ENCODE peak calls at places on chromosomes 7 and 10, in ten cellular contexts. V, Q, G, S, K, B, I, O, E and F are unnamed samples.

GRCh38 chr10:59885430-59886134 is 20.8 kb downstream of the CCDC6 start:
- DNase-seq in K (no peak), V (no peak), I (no peak), B (no peak), S (no peak), E (no peak), G (no peak), Q (peak), O (no peak), F (no peak)

GRCh38 chr10:93458821-93459257 is 23.3 kb downstream of the MYOF start:
- DNase-seq in S (peak), I (peak), V (no peak), Q (no peak), O (peak), E (peak), G (peak), B (peak), K (peak), F (peak)

GRCh38 chr7:51645298-51645697 is 328.7 kb upstream of the COBL start:
- DNase-seq in G (no peak), B (no peak), Q (no peak), S (no peak), V (no peak), K (no peak), E (no peak), I (no peak), O (no peak), F (no peak)

GRCh38 chr7:3075441-3075840 is 31.8 kb upstream of the CARD11 start:
- DNase-seq in I (no peak), S (no peak), Q (no peak), B (no peak), E (no peak), O (no peak), V (no peak), G (no peak), K (no peak), F (no peak)

GRCh38 chr7:150945853-150946825 is 32.0 kb downstream of the KCNH2 start:
- DNase-seq in S (no peak), V (peak), K (no peak), O (peak), I (peak), B (no peak), E (no peak), G (no peak), Q (no peak), F (peak)

GRCh38 chr10:29409241-29410051 is 120.6 kb downstream of the LYZL1 start:
- DNase-seq in S (peak), Q (peak), G (peak), V (peak), B (peak), K (peak), E (peak), I (peak), O (peak), F (peak)

GRCh38 chr10:131310904-131311660 is 439 bp downstream of the TCERG1L start:
- DNase-seq in G (peak), E (no peak), V (no peak), B (no peak), Q (no peak), S (no peak), O (no peak), I (no peak), K (no peak), F (no peak)

GRCh38 chr10:97277551-97277950 is 14.9 kb downstream of the ARHGAP19 start:
- DNase-seq in E (no peak), S (no peak), B (no peak), V (no peak), K (no peak), O (no peak), I (no peak), G (no peak), Q (peak), F (no peak)

GRCh38 chr10:94344522-94345122 is 18.1 kb downstream of the NOC3L start:
- DNase-seq in S (no peak), G (no peak), O (no peak), I (no peak), V (no peak), Q (peak), E (no peak), K (no peak), B (no peak), F (no peak)

GRCh38 chr7:76065016-76065612 is 17.2 kb downstream of the MDH2 start:
- DNase-seq in B (no peak), G (no peak), I (no peak), V (no peak), O (no peak), E (no peak), S (no peak), K (no peak), Q (no peak), F (no peak)

GRCh38 chr7:133888061-133888930 is 238.8 kb upstream of the LRGUK start:
- DNase-seq in G (no peak), Q (no peak), S (no peak), O (no peak), E (no peak), B (no peak), V (no peak), K (no peak), I (no peak), F (no peak)

GRCh38 chr7:33054261-33054964 is 8.2 kb downstream of the NT5C3A start:
- DNase-seq in B (no peak), G (no peak), K (no peak), E (no peak), Q (no peak), I (no peak), O (no peak), S (peak), V (no peak), F (no peak)

GRCh38 chr7:132403465-132404110 is 172.7 kb downstream of the PLXNA4 start:
- DNase-seq in S (no peak), O (no peak), V (no peak), B (peak), I (no peak), E (no peak), K (no peak), G (no peak), Q (no peak), F (no peak)

GRCh38 chr7:80517177-80517804 is 5.4 kb upstream of the GNAT3 start:
- DNase-seq in E (no peak), B (no peak), K (no peak), O (no peak), S (no peak), Q (no peak), V (no peak), I (no peak), G (no peak), F (peak)

GRCh38 chr10:124144536-124144935 is 51.1 kb upstream of the CHST15 start:
- DNase-seq in G (no peak), B (no peak), V (no peak), E (no peak), O (no peak), K (no peak), I (peak), Q (no peak), S (no peak), F (no peak)

GRCh38 chr10:76624470-76624869 is 1013.1 kb downstream of the KCNMA1 start:
- DNase-seq in Q (peak), I (no peak), B (no peak), G (no peak), V (no peak), E (no peak), O (no peak), K (no peak), S (peak), F (no peak)

GRCh38 chr7:137578541-137578940 is 235.0 kb upstream of the PTN start:
- DNase-seq in S (no peak), G (no peak), V (no peak), O (no peak), B (no peak), K (no peak), Q (no peak), I (no peak), E (no peak), F (no peak)

GRCh38 chr7:116525913-116526857 is 1.3 kb downstream of the CAV1 start:
- DNase-seq in B (peak), I (peak), E (peak), Q (peak), V (peak), K (peak), O (peak), G (peak), S (peak), F (peak)

GRCh38 chr7:101868191-101868950 is 50.9 kb downstream of the CUX1 start:
- DNase-seq in K (no peak), S (no peak), B (no peak), Q (no peak), E (no peak), V (no peak), I (no peak), O (no peak), G (no peak), F (no peak)

GRCh38 chr10:98254234-98254858 is 13.6 kb downstream of the LOXL4 start:
- DNase-seq in B (no peak), K (no peak), I (no peak), Q (no peak), O (no peak), E (no peak), V (no peak), S (no peak), G (no peak), F (no peak)

GRCh38 chr7:121473645-121474300 is 77.7 kb upstream of the FAM3C start:
- DNase-seq in V (no peak), O (no peak), I (no peak), G (no peak), B (no peak), Q (no peak), S (no peak), K (no peak), E (no peak), F (no peak)

GRCh38 chr7:76512941-76513816 is 2.8 kb downstream of the UPK3B start:
- DNase-seq in O (no peak), V (no peak), B (no peak), K (no peak), G (peak), I (no peak), S (peak), E (no peak), Q (no peak), F (no peak)

GRCh38 chr7:55177068-55177530 is 158.3 kb downstream of the EGFR start:
- DNase-seq in K (no peak), E (no peak), Q (no peak), I (no peak), S (no peak), O (no peak), B (no peak), G (no peak), V (no peak), F (peak)

GRCh38 chr7:116940689-116941088 is 12.6 kb upstream of the ST7 start:
- DNase-seq in O (no peak), B (no peak), K (no peak), V (no peak), I (no peak), Q (no peak), E (no peak), G (no peak), S (no peak), F (no peak)

GRCh38 chr7:76220185-76221057 is 18.7 kb downstream of the SRRM3 start:
- DNase-seq in Q (no peak), S (peak), I (no peak), B (no peak), E (peak), V (no peak), G (peak), O (no peak), K (no peak), F (no peak)

GRCh38 chr7:44912775-44913347 is 27.5 kb upstream of the PURB start:
- DNase-seq in O (peak), V (no peak), I (no peak), G (no peak), K (no peak), S (no peak), E (peak), Q (no peak), B (no peak), F (no peak)

GRCh38 chr10:84179059-84179710 is 5.6 kb downstream of the GPR15LG start:
- DNase-seq in O (no peak), G (no peak), Q (peak), B (no peak), S (no peak), K (peak), V (no peak), E (no peak), I (no peak), F (peak)

GRCh38 chr10:110269641-110270318 is 34.9 kb downstream of the SMNDC1 start:
- DNase-seq in V (no peak), S (no peak), G (peak), I (no peak), K (no peak), O (peak), E (no peak), B (no peak), Q (peak), F (no peak)

GRCh38 chr10:16996530-16996964 is 133.1 kb downstream of the CUBN start:
- DNase-seq in G (no peak), S (peak), B (no peak), Q (no peak), K (no peak), V (no peak), O (no peak), I (no peak), E (no peak), F (peak)

GRCh38 chr7:82164813-82165212 is 278.8 kb downstream of the CACNA2D1 start:
- DNase-seq in K (peak), G (no peak), S (peak), B (no peak), I (no peak), Q (no peak), V (no peak), E (no peak), O (no peak), F (peak)

GRCh38 chr7:142371586-142372377 is 113.9 kb upstream of the PRSS58 start:
- DNase-seq in O (no peak), K (no peak), V (no peak), B (no peak), Q (no peak), E (no peak), G (no peak), I (no peak), S (no peak), F (no peak)

GRCh38 chr10:58438340-58438739 is 53.1 kb downstream of the TFAM start:
- DNase-seq in I (no peak), S (peak), K (peak), B (no peak), Q (no peak), E (no peak), O (no peak), V (no peak), G (no peak), F (peak)

GRCh38 chr7:101990811-101991418 is 173.5 kb downstream of the CUX1 start:
- DNase-seq in G (no peak), B (no peak), S (no peak), E (no peak), Q (peak), V (no peak), K (no peak), I (no peak), O (no peak), F (no peak)

GRCh38 chr10:62852961-62853702 is 37.0 kb upstream of the EGR2 start:
- DNase-seq in I (no peak), O (no peak), V (no peak), S (no peak), K (no peak), G (no peak), B (no peak), E (no peak), Q (peak), F (no peak)

GRCh38 chr7:55255501-55256445 is 109.4 kb upstream of the LANCL2 start:
- DNase-seq in E (peak), I (peak), Q (peak), G (peak), O (peak), S (peak), B (peak), V (peak), K (no peak), F (peak)

GRCh38 chr10:79223346-79224048 is 123.8 kb upstream of the PPIF start:
- DNase-seq in G (peak), Q (no peak), E (no peak), V (no peak), K (no peak), O (peak), I (peak), B (peak), S (no peak), F (no peak)

GRCh38 chr10:112231602-112232001 is 48.0 kb upstream of the GPAM start:
- DNase-seq in S (no peak), O (no peak), E (no peak), I (no peak), K (no peak), G (no peak), B (no peak), V (no peak), Q (no peak), F (no peak)

GRCh38 chr10:112235141-112235540 is 48.1 kb upstream of the TECTB start:
- DNase-seq in V (no peak), B (no peak), O (no peak), Q (no peak), I (no peak), S (no peak), K (no peak), G (no peak), E (no peak), F (no peak)

GRCh38 chr10:112229901-112230300 is 46.3 kb upstream of the GPAM start:
- DNase-seq in V (no peak), B (no peak), E (no peak), I (no peak), O (no peak), S (no peak), G (no peak), Q (no peak), K (no peak), F (no peak)

GRCh38 chr10:112230325-112230988 is 46.9 kb upstream of the GPAM start:
- DNase-seq in E (no peak), Q (no peak), K (no peak), G (no peak), S (peak), V (no peak), O (no peak), I (no peak), B (no peak), F (no peak)

DNA sequence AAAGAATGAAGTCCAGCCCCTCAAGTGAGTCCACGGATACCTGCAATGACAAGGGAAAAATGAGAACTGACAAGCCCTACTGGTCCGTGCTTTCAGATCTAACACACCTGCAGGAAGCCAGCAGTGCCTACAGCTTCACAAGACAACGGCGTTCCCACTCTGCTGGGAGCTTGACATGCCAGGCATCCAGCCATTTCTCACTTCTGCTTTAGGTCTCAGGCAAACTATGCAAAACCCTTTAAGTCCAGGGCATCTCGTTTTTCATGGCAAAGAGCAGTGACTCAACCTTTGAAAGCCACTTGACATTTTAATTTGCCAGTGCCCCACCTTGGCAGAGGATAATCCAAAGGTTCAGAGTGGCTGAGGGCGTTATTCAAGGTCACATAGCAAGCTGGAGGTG is 49.1 kb upstream of the GPAM start:
- DNase-seq in G (no peak), Q (no peak), K (no peak), O (no peak), S (no peak), I (no peak), E (no peak), B (no peak), V (no peak), F (no peak)
- TF ChIP-seq CTCF in G (no peak), Q (no peak), K (no peak), O (no peak), S (no peak), I (no peak), E (no peak), B (no peak), V (no peak), F (no peak)

GRCh38 chr7:26588511-26588910 is 275.9 kb downstream of the SKAP2 start:
- DNase-seq in S (no peak), G (no peak), I (no peak), K (no peak), O (no peak), E (no peak), Q (peak), V (no peak), B (no peak), F (no peak)

GRCh38 chr7:26593405-26593804 is 271.0 kb downstream of the SKAP2 start:
- DNase-seq in E (no peak), B (no peak), V (no peak), K (no peak), I (no peak), Q (no peak), O (no peak), S (no peak), G (peak), F (no peak)

GRCh38 chr7:26584964-26585650 is 279.3 kb downstream of the SKAP2 start:
- DNase-seq in I (no peak), V (no peak), Q (no peak), O (no peak), E (no peak), G (no peak), S (peak), K (no peak), B (no peak), F (no peak)

DNA sequence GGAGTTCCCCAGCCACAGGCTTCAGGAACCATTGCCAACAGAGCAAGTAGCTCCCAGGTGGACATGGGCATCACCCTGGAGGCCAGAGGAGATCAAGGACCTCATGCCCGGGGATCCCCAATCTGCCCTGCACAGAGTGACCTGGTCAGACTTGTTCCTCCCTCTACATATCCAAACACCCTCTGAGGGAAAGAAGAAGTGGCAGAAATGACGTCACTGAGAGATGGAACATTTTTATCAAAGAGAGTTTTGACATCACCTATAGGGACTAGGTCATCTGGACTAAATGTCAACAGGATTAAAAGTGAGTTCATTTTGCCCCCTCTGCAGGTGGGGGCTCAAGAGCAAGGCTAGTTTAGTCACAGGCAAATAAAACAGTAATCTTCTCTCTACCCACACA is 273.7 kb downstream of the SKAP2 start:
- DNase-seq in B (no peak), G (no peak), V (no peak), K (no peak), S (no peak), I (no peak), E (no peak), Q (no peak), O (no peak), F (no peak)
- H3K4me3 ChIP-seq in B (no peak), G (no peak), V (no peak), K (no peak), S (no peak), I (no peak), E (no peak), Q (no peak), O (no peak), F (no peak)

DNA sequence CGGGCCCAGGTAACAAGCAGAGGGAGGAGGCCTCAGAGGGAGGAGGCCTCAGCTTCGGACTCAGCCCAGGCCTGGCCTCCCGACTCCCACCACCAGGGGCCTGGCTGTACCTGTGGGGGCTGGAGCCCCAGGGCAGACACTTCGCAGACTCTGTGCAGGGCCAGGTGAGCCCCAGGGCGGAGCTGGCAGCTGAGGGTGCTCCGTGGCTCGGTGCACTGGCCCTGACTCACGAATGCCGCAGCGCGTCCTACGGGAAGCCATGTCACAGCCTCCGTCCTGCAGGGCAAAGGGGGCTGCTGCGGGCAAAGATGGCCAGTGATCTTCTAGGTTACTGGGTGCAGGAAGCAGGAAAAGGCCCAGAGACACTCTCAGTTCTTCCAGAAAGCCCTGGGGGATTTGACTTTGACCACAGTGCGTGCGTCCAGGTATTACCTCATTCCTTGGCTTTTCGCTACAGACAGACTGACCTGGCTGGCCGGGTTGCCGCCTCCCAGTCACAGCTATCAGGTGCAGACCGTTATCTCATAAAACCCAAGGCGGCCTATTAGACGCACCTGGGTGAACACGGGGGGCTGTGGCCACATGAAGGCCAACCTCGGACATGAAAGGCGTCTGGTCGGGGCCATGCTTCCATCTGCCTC is 80.1 kb downstream of the FOXL3 start:
- DNase-seq in E (no peak), S (no peak), Q (no peak), V (peak), I (no peak), O (peak), B (no peak), K (no peak), G (no peak), F (no peak)
- TF ChIP-seq CTCF in E (no peak), S (no peak), Q (no peak), V (no peak), I (no peak), O (no peak), B (no peak), K (no peak), G (no peak), F (no peak)

GRCh38 chr10:88494537-88494936 is 88.6 kb downstream of the RNLS start:
- DNase-seq in G (no peak), E (no peak), Q (no peak), K (no peak), V (no peak), S (no peak), B (no peak), I (no peak), O (no peak), F (no peak)
- H3K4me3 ChIP-seq in G (no peak), E (no peak), Q (no peak), K (no peak), V (no peak), S (no peak), B (no peak), I (no peak), O (no peak), F (no peak)

GRCh38 chr7:131107343-131108211 is 220.1 kb upstream of the MKLN1 start:
- DNase-seq in S (peak), Q (peak), O (peak), K (no peak), V (peak), B (peak), I (peak), E (peak), G (peak), F (peak)
- TF ChIP-seq CTCF in S (no peak), Q (no peak), O (no peak), K (no peak), V (no peak), B (no peak), I (peak), E (no peak), G (no peak), F (no peak)

GRCh38 chr10:103901299-103901698 is 16.7 kb downstream of the STN1 start:
- DNase-seq in G (no peak), V (no peak), S (no peak), Q (no peak), O (no peak), I (no peak), E (no peak), B (no peak), K (no peak), F (no peak)
- H3K4me3 ChIP-seq in G (no peak), V (no peak), S (no peak), Q (no peak), O (no peak), I (no peak), E (no peak), B (no peak), K (no peak), F (no peak)